ENCODE peak calls at places on chromosomes 11 and 22, in nine cellular contexts. One of them, this sample, is unnamed.
A peak's percentile ranks its signal among the peaks of the same experiment; 100 is the strongest.

GRCh38 chr22:30356392-30357230 is at the start of the genes CCDC157 and SF3A1:
- DNase-seq in suprapubic skin: peak; percentile 91
- DNase-seq in K562: peak; percentile 86
- DNase-seq in tibial nerve: peak; percentile 65
- DNase-seq in A549: peak; percentile 67
- DNase-seq in GM12891: peak; percentile 95
- DNase-seq in H1: peak; percentile 72
- DNase-seq in stomach: peak; percentile 88
- DNase-seq in sigmoid colon: peak; percentile 94
- DNase-seq in this sample: peak; percentile 89

GRCh38 chr11:536841-537621 is at the start of gene LRRC56:
- DNase-seq in suprapubic skin: peak; percentile 90
- DNase-seq in K562: peak; percentile 93
- DNase-seq in tibial nerve: peak; percentile 49
- DNase-seq in A549: peak; percentile 49
- DNase-seq in GM12891: peak; percentile 99
- DNase-seq in H1: no peak
- DNase-seq in stomach: peak; percentile 94
- DNase-seq in sigmoid colon: peak; percentile 84
- DNase-seq in this sample: peak; percentile 90

GRCh38 chr11:16081756-16082531 is 274.4 kb downstream of the SOX6 start:
- DNase-seq in suprapubic skin: no peak
- DNase-seq in K562: no peak
- DNase-seq in tibial nerve: no peak
- DNase-seq in A549: no peak
- DNase-seq in GM12891: no peak
- DNase-seq in H1: no peak
- DNase-seq in stomach: no peak
- DNase-seq in sigmoid colon: no peak
- DNase-seq in this sample: no peak

GRCh38 chr22:23884133-23884532 is 10.1 kb upstream of the MIF start:
- DNase-seq in suprapubic skin: no peak
- DNase-seq in K562: no peak
- DNase-seq in tibial nerve: no peak
- DNase-seq in A549: no peak
- DNase-seq in GM12891: no peak
- DNase-seq in H1: no peak
- DNase-seq in stomach: no peak
- DNase-seq in sigmoid colon: no peak
- DNase-seq in this sample: no peak

GRCh38 chr11:134522782-134523570 is 110.9 kb upstream of the B3GAT1 start:
- DNase-seq in suprapubic skin: no peak
- DNase-seq in K562: no peak
- DNase-seq in tibial nerve: no peak
- DNase-seq in A549: no peak
- DNase-seq in GM12891: no peak
- DNase-seq in H1: no peak
- DNase-seq in stomach: no peak
- DNase-seq in sigmoid colon: peak; percentile 40
- DNase-seq in this sample: no peak

GRCh38 chr11:27611946-27612455 is 88.3 kb downstream of the BDNF start:
- DNase-seq in suprapubic skin: no peak
- DNase-seq in K562: no peak
- DNase-seq in tibial nerve: no peak
- DNase-seq in A549: no peak
- DNase-seq in GM12891: no peak
- DNase-seq in H1: no peak
- DNase-seq in stomach: no peak
- DNase-seq in sigmoid colon: no peak
- DNase-seq in this sample: no peak

GRCh38 chr11:100942016-100942415 is 187.6 kb downstream of the PGR start:
- DNase-seq in suprapubic skin: no peak
- DNase-seq in K562: no peak
- DNase-seq in tibial nerve: no peak
- DNase-seq in A549: no peak
- DNase-seq in GM12891: no peak
- DNase-seq in H1: no peak
- DNase-seq in stomach: no peak
- DNase-seq in sigmoid colon: no peak
- DNase-seq in this sample: no peak

GRCh38 chr11:45662665-45663485 is 2.5 kb downstream of the CHST1 start:
- DNase-seq in suprapubic skin: no peak
- DNase-seq in K562: peak; percentile 33
- DNase-seq in tibial nerve: no peak
- DNase-seq in A549: peak; percentile 63
- DNase-seq in GM12891: no peak
- DNase-seq in H1: no peak
- DNase-seq in stomach: no peak
- DNase-seq in sigmoid colon: peak; percentile 57
- DNase-seq in this sample: peak; percentile 35

GRCh38 chr22:43272869-43273318 is 70.3 kb downstream of the SCUBE1 start:
- DNase-seq in suprapubic skin: no peak
- DNase-seq in K562: no peak
- DNase-seq in tibial nerve: no peak
- DNase-seq in A549: no peak
- DNase-seq in GM12891: no peak
- DNase-seq in H1: no peak
- DNase-seq in stomach: no peak
- DNase-seq in sigmoid colon: no peak
- DNase-seq in this sample: no peak

GRCh38 chr11:10716122-10716521 is 22.6 kb upstream of the IRAG1 start:
- DNase-seq in suprapubic skin: no peak
- DNase-seq in K562: peak; percentile 41
- DNase-seq in tibial nerve: no peak
- DNase-seq in A549: no peak
- DNase-seq in GM12891: no peak
- DNase-seq in H1: no peak
- DNase-seq in stomach: no peak
- DNase-seq in sigmoid colon: no peak
- DNase-seq in this sample: no peak

GRCh38 chr11:112269139-112269538 is 8.5 kb upstream of the PLET1 start:
- DNase-seq in suprapubic skin: no peak
- DNase-seq in K562: no peak
- DNase-seq in tibial nerve: no peak
- DNase-seq in A549: no peak
- DNase-seq in GM12891: no peak
- DNase-seq in H1: no peak
- DNase-seq in stomach: no peak
- DNase-seq in sigmoid colon: no peak
- DNase-seq in this sample: no peak

GRCh38 chr22:17920992-17921650 is 103.2 kb downstream of the MICAL3 start:
- DNase-seq in suprapubic skin: no peak
- DNase-seq in K562: no peak
- DNase-seq in tibial nerve: no peak
- DNase-seq in A549: no peak
- DNase-seq in GM12891: no peak
- DNase-seq in H1: no peak
- DNase-seq in stomach: no peak
- DNase-seq in sigmoid colon: no peak
- DNase-seq in this sample: no peak

GRCh38 chr22:17918840-17919239 is 105.5 kb downstream of the MICAL3 start:
- DNase-seq in suprapubic skin: peak; percentile 23
- DNase-seq in K562: no peak
- DNase-seq in tibial nerve: no peak
- DNase-seq in A549: no peak
- DNase-seq in GM12891: no peak
- DNase-seq in H1: no peak
- DNase-seq in stomach: no peak
- DNase-seq in sigmoid colon: peak; percentile 5
- DNase-seq in this sample: no peak

GRCh38 chr22:17919276-17920144 is 104.9 kb downstream of the MICAL3 start:
- DNase-seq in suprapubic skin: no peak
- DNase-seq in K562: no peak
- DNase-seq in tibial nerve: no peak
- DNase-seq in A549: no peak
- DNase-seq in GM12891: no peak
- DNase-seq in H1: no peak
- DNase-seq in stomach: no peak
- DNase-seq in sigmoid colon: peak; percentile 71
- DNase-seq in this sample: no peak

GRCh38 chr22:17921871-17922821 is 102.2 kb downstream of the MICAL3 start:
- DNase-seq in suprapubic skin: no peak
- DNase-seq in K562: peak; percentile 99
- DNase-seq in tibial nerve: no peak
- DNase-seq in A549: no peak
- DNase-seq in GM12891: no peak
- DNase-seq in H1: peak; percentile 75
- DNase-seq in stomach: no peak
- DNase-seq in sigmoid colon: no peak
- DNase-seq in this sample: no peak

GRCh38 chr22:17920145-17920605 is 104.2 kb downstream of the MICAL3 start:
- DNase-seq in suprapubic skin: no peak
- DNase-seq in K562: peak; percentile 71
- DNase-seq in tibial nerve: no peak
- DNase-seq in A549: no peak
- DNase-seq in GM12891: no peak
- DNase-seq in H1: no peak
- DNase-seq in stomach: peak; percentile 57
- DNase-seq in sigmoid colon: no peak
- DNase-seq in this sample: peak; percentile 45
- TF ChIP-seq POLR2A in suprapubic skin: no peak
- TF ChIP-seq POLR2A in K562: no peak
- TF ChIP-seq POLR2A in tibial nerve: peak; percentile 12
- TF ChIP-seq POLR2A in A549: no peak
- TF ChIP-seq POLR2A in GM12891: no peak
- TF ChIP-seq POLR2A in H1: no peak
- TF ChIP-seq POLR2A in stomach: no peak
- TF ChIP-seq POLR2A in sigmoid colon: no peak
- TF ChIP-seq POLR2A in this sample: no peak

GRCh38 chr11:65133724-65134123 is 595 bp downstream of the SYVN1 start:
- DNase-seq in suprapubic skin: no peak
- DNase-seq in K562: no peak
- DNase-seq in tibial nerve: no peak
- DNase-seq in A549: no peak
- DNase-seq in GM12891: no peak
- DNase-seq in H1: no peak
- DNase-seq in stomach: peak; percentile 46
- DNase-seq in sigmoid colon: peak; percentile 76
- DNase-seq in this sample: peak; percentile 64

GRCh38 chr11:65132238-65132987 is 1.9 kb downstream of the SYVN1 start:
- DNase-seq in suprapubic skin: peak; percentile 65
- DNase-seq in K562: no peak
- DNase-seq in tibial nerve: no peak
- DNase-seq in A549: no peak
- DNase-seq in GM12891: no peak
- DNase-seq in H1: no peak
- DNase-seq in stomach: no peak
- DNase-seq in sigmoid colon: peak; percentile 61
- DNase-seq in this sample: no peak

GRCh38 chr11:65131895-65132237 is 2.5 kb downstream of the SYVN1 start:
- DNase-seq in suprapubic skin: no peak
- DNase-seq in K562: no peak
- DNase-seq in tibial nerve: no peak
- DNase-seq in A549: no peak
- DNase-seq in GM12891: no peak
- DNase-seq in H1: no peak
- DNase-seq in stomach: no peak
- DNase-seq in sigmoid colon: no peak
- DNase-seq in this sample: no peak

GRCh38 chr11:65134240-65134951 is at the start of gene SYVN1:
- DNase-seq in suprapubic skin: peak; percentile 97
- DNase-seq in K562: peak; percentile 91
- DNase-seq in tibial nerve: peak; percentile 83
- DNase-seq in A549: peak; percentile 96
- DNase-seq in GM12891: peak; percentile 91
- DNase-seq in H1: no peak
- DNase-seq in stomach: peak; percentile 94
- DNase-seq in sigmoid colon: peak; percentile 96
- DNase-seq in this sample: peak; percentile 94

DNA sequence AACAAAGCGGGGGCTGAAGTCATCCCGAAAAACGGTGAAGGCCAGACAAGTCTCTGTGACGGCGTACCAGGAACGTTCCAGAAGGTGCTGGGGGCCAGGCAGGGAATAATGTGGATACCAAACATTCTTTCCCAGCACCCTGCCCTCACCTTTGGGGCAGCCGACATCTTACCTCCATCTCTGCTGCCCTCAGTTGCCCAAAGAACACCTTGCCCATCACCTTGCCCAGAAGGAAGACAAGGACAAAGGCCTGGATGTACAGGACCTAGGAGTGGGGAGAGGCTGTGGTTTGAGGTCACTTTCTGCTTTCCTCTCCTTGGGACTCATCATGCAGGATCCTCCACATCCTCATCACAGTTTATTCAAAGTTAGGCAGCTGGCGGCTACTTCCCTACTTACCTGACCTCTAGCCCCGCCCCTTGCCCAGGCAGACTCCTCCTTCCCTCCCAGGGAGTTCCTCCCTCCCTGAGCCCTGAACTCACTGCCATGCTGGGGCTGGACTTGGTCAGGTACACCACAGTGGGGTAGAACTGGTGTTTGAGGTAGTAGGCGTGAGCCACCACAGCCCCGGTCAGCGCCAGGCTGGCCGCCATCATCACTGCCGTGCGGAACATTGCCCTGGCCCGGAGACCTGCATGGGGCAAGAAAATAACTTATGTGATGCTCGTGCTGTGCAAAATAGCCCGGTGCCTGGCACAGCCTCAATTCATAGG is 1.2 kb downstream of the SYVN1 start:
- DNase-seq in suprapubic skin: no peak
- DNase-seq in K562: peak; percentile 77
- DNase-seq in tibial nerve: no peak
- DNase-seq in A549: peak; percentile 54
- DNase-seq in GM12891: no peak
- DNase-seq in H1: no peak
- DNase-seq in stomach: peak; percentile 89
- DNase-seq in sigmoid colon: peak; percentile 69
- DNase-seq in this sample: peak; percentile 91
- TF ChIP-seq POLR2A in suprapubic skin: no peak
- TF ChIP-seq POLR2A in K562: no peak
- TF ChIP-seq POLR2A in tibial nerve: no peak
- TF ChIP-seq POLR2A in A549: no peak
- TF ChIP-seq POLR2A in GM12891: peak; percentile 38
- TF ChIP-seq POLR2A in H1: no peak
- TF ChIP-seq POLR2A in stomach: no peak
- TF ChIP-seq POLR2A in sigmoid colon: no peak
- TF ChIP-seq POLR2A in this sample: peak; percentile 57

GRCh38 chr11:120236169-120237107 is 3.5 kb upstream of the POU2F3 start:
- DNase-seq in suprapubic skin: no peak
- DNase-seq in K562: peak; percentile 36
- DNase-seq in tibial nerve: no peak
- DNase-seq in A549: no peak
- DNase-seq in GM12891: no peak
- DNase-seq in H1: no peak
- DNase-seq in stomach: no peak
- DNase-seq in sigmoid colon: no peak
- DNase-seq in this sample: no peak
- TF ChIP-seq POLR2A in suprapubic skin: no peak
- TF ChIP-seq POLR2A in K562: peak; percentile 99
- TF ChIP-seq POLR2A in tibial nerve: no peak
- TF ChIP-seq POLR2A in A549: no peak
- TF ChIP-seq POLR2A in GM12891: peak; percentile 91
- TF ChIP-seq POLR2A in H1: no peak
- TF ChIP-seq POLR2A in stomach: no peak
- TF ChIP-seq POLR2A in sigmoid colon: no peak
- TF ChIP-seq POLR2A in this sample: peak; percentile 30

DNA sequence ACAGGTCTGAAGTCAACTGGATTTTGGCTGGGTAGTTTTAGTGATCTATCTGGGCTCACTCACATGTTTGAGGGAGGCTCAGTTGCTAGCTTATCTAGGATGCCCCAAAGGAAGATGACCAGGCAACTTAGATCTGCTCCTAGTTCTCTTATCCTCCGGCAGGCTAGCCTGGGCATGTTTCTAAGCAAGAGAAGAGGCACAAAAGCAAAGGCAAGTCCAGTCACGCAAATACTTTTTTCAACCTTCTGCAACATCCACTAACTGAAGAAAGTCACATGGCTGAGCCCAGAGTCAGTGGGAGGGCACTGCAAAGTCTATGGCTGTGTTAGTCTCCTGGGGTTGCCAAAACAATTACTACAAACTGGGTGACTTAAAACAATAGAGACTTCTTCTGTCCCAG is 32.9 kb upstream of the FSHB start:
- DNase-seq in suprapubic skin: no peak
- DNase-seq in K562: no peak
- DNase-seq in tibial nerve: no peak
- DNase-seq in A549: no peak
- DNase-seq in GM12891: no peak
- DNase-seq in H1: no peak
- DNase-seq in stomach: no peak
- DNase-seq in sigmoid colon: no peak
- DNase-seq in this sample: no peak
- TF ChIP-seq POLR2A in suprapubic skin: no peak
- TF ChIP-seq POLR2A in K562: no peak
- TF ChIP-seq POLR2A in tibial nerve: no peak
- TF ChIP-seq POLR2A in A549: no peak
- TF ChIP-seq POLR2A in GM12891: no peak
- TF ChIP-seq POLR2A in H1: no peak
- TF ChIP-seq POLR2A in stomach: no peak
- TF ChIP-seq POLR2A in sigmoid colon: no peak
- TF ChIP-seq POLR2A in this sample: no peak